ENCODE peak calls at places on chromosomes 2 and 18, in ten cellular contexts. R, A, Y, P, X, Q, V, L, U and M are unnamed samples.
A peak's percentile ranks its signal among the peaks of the same experiment; 100 is the strongest.

GRCh38 chr2:148338544-148338943 is 306.0 kb upstream of the EPC2 start:
- DNase-seq in V (no peak), Q (no peak), L (no peak), U (peak; percentile 49), P (no peak), A (no peak), X (no peak), Y (no peak), R (peak; percentile 68), M (no peak)

GRCh38 chr2:144927429-144927828 is 407.5 kb upstream of the ZEB2 start:
- DNase-seq in V (no peak), X (no peak), R (no peak), P (no peak), Y (no peak), L (no peak), U (no peak), A (no peak), Q (no peak), M (no peak)

GRCh38 chr2:2879776-2880175 is 497.8 kb downstream of the EIPR1 start:
- DNase-seq in L (peak; percentile 31), V (no peak), R (no peak), P (no peak), U (no peak), X (no peak), Q (no peak), Y (no peak), A (no peak), M (no peak)

GRCh38 chr2:26672818-26673393 is 19.6 kb upstream of the KCNK3 start:
- DNase-seq in U (no peak), V (no peak), Q (no peak), A (no peak), R (no peak), Y (no peak), L (peak; percentile 17), P (no peak), X (no peak), M (no peak)

GRCh38 chr2:141271346-141271745 is 859.5 kb downstream of the LRP1B start:
- DNase-seq in A (no peak), L (no peak), Q (no peak), P (no peak), X (no peak), U (no peak), R (peak; percentile 12), V (no peak), Y (no peak), M (no peak)

GRCh38 chr2:189293164-189293563 is 113.6 kb upstream of the COL5A2 start:
- DNase-seq in Y (no peak), A (no peak), L (no peak), X (no peak), U (peak; percentile 55), P (no peak), V (no peak), Q (no peak), R (peak; percentile 71), M (no peak)

GRCh38 chr2:132668986-132669853 is 785 bp downstream of the LYPD1 start:
- DNase-seq in R (peak; percentile 41), Y (no peak), U (no peak), L (peak; percentile 59), P (no peak), V (no peak), A (no peak), Q (peak; percentile 56), X (no peak), M (no peak)

GRCh38 chr2:14288016-14288415 is 344.5 kb upstream of the LRATD1 start:
- DNase-seq in A (no peak), U (no peak), V (no peak), Y (no peak), L (no peak), R (no peak), X (no peak), P (no peak), Q (no peak), M (no peak)

GRCh38 chr2:177171418-177171865 is 41.2 kb upstream of the HNRNPA3 start:
- DNase-seq in U (peak; percentile 10), P (peak; percentile 58), A (no peak), Y (no peak), X (no peak), Q (no peak), R (no peak), L (no peak), V (no peak), M (peak; percentile 51)

GRCh38 chr2:224958466-224958857 is 83.8 kb downstream of the DOCK10 start:
- DNase-seq in P (no peak), R (peak; percentile 15), U (peak; percentile 34), Y (no peak), V (no peak), A (no peak), Q (no peak), X (no peak), L (no peak), M (no peak)

GRCh38 chr2:39515273-39515896 is 78.3 kb upstream of the MAP4K3 start:
- DNase-seq in X (no peak), P (no peak), U (no peak), A (no peak), Y (no peak), Q (no peak), L (no peak), V (no peak), R (no peak), M (no peak)

GRCh38 chr2:237931205-237931721 is 35.6 kb upstream of the UBE2F start:
- DNase-seq in X (no peak), P (no peak), V (no peak), Q (no peak), A (no peak), R (peak; percentile 63), Y (no peak), U (peak; percentile 45), L (peak; percentile 46), M (no peak)

GRCh38 chr2:230824406-230824978 is 40.2 kb upstream of the ITM2C start:
- DNase-seq in Y (no peak), V (peak; percentile 17), X (peak; percentile 74), A (peak; percentile 46), R (peak; percentile 78), U (peak; percentile 55), L (peak; percentile 67), P (peak; percentile 53), Q (peak; percentile 66), M (peak; percentile 81)

GRCh38 chr2:21754164-21754788 is 630.5 kb downstream of the TDRD15 start:
- DNase-seq in Y (no peak), X (no peak), U (no peak), R (no peak), A (no peak), L (no peak), V (no peak), Q (no peak), P (no peak), M (peak; percentile 25)

GRCh38 chr2:14867853-14868252 is 235.3 kb downstream of the LRATD1 start:
- DNase-seq in L (no peak), X (no peak), Y (no peak), V (no peak), R (no peak), P (no peak), A (no peak), Q (no peak), U (no peak), M (no peak)

GRCh38 chr18:75937306-75937705 is 509.8 kb upstream of the SMIM21 start:
- DNase-seq in X (no peak), U (no peak), V (no peak), L (no peak), Y (no peak), A (no peak), R (no peak), P (no peak), Q (no peak), M (no peak)

GRCh38 chr2:168494190-168494711 is 38.2 kb downstream of the CERS6 start:
- DNase-seq in X (no peak), A (peak; percentile 13), L (no peak), Q (peak; percentile 13), Y (no peak), U (no peak), R (no peak), V (no peak), P (no peak), M (peak; percentile 48)

GRCh38 chr18:13513481-13513880 is 212.9 kb downstream of the FAM210A start:
- DNase-seq in L (no peak), P (no peak), U (no peak), X (no peak), R (no peak), A (no peak), V (no peak), Y (no peak), Q (no peak), M (no peak)

GRCh38 chr2:23430263-23430662 is 45.3 kb downstream of the KLHL29 start:
- DNase-seq in Y (no peak), V (no peak), P (no peak), X (no peak), U (peak; percentile 94), Q (no peak), R (peak; percentile 86), A (no peak), L (no peak), M (no peak)

GRCh38 chr2:187547353-187547979 is 6.8 kb downstream of the TFPI start:
- DNase-seq in Q (no peak), X (no peak), P (peak; percentile 40), A (peak; percentile 18), Y (no peak), R (peak; percentile 95), L (peak; percentile 77), U (peak; percentile 97), V (no peak), M (peak; percentile 81)

GRCh38 chr18:57094199-57094598 is 52.7 kb upstream of the BOD1L2 start:
- DNase-seq in U (no peak), X (no peak), R (no peak), Q (no peak), Y (no peak), V (no peak), A (no peak), P (no peak), L (no peak), M (no peak)

GRCh38 chr2:10303634-10304378 is 1.1 kb downstream of the HPCAL1 start:
- DNase-seq in Q (peak; percentile 73), P (peak; percentile 32), U (no peak), L (no peak), A (no peak), Y (peak; percentile 16), R (peak; percentile 38), V (no peak), X (no peak), M (peak; percentile 56)

GRCh38 chr2:177165731-177166711 is 46.6 kb upstream of the HNRNPA3 start:
- DNase-seq in Y (no peak), R (peak; percentile 40), X (peak; percentile 67), V (no peak), Q (no peak), P (no peak), U (peak; percentile 65), A (no peak), L (no peak), M (peak; percentile 74)

GRCh38 chr2:162293122-162293781 is 25.2 kb downstream of the IFIH1 start:
- DNase-seq in V (no peak), A (no peak), R (peak; percentile 27), Y (no peak), L (no peak), U (peak; percentile 39), Q (no peak), P (no peak), X (no peak), M (no peak)